ENCODE peak calls at places on chromosomes 5 and 9, in eight cellular contexts. X, K, F, L, C, O, G and V are unnamed samples.

GRCh38 chr9:37471942-37472679 is 6.9 kb upstream of the ZBTB5 start:
- DNase-seq in G (peak), X (peak), C (peak), K (no peak), O (no peak), F (peak), L (no peak), V (no peak)

GRCh38 chr9:77016111-77016525 is 3.3 kb upstream of the FOXB2 start:
- DNase-seq in K (peak), C (no peak), L (no peak), O (no peak), X (no peak), F (no peak), G (peak), V (no peak)

GRCh38 chr9:112278152-112278551 is 55.3 kb downstream of the PTBP3 start:
- DNase-seq in O (no peak), X (no peak), G (peak), C (no peak), F (no peak), K (no peak), L (no peak), V (no peak)

GRCh38 chr5:8879248-8879647 is 666.6 kb downstream of the SEMA5A start:
- DNase-seq in L (no peak), X (no peak), K (no peak), F (no peak), G (no peak), O (no peak), C (no peak), V (no peak)

GRCh38 chr5:113232246-113232645 is 202.5 kb downstream of the TSSK1B start:
- DNase-seq in G (no peak), F (peak), O (no peak), L (no peak), C (no peak), X (no peak), K (no peak), V (no peak)

GRCh38 chr9:130860458-130861316 is 25.6 kb downstream of the ABL1 start:
- DNase-seq in X (peak), K (no peak), L (no peak), F (no peak), C (no peak), O (peak), G (peak), V (no peak)

GRCh38 chr5:30894811-30895210 is 298.7 kb upstream of the CDH6 start:
- DNase-seq in G (no peak), C (no peak), K (no peak), L (no peak), X (no peak), O (no peak), F (no peak), V (no peak)

GRCh38 chr9:129624168-129624759 is 1.7 kb upstream of the NTMT1 start:
- DNase-seq in C (no peak), G (peak), X (peak), O (no peak), K (peak), L (peak), F (no peak), V (peak)

GRCh38 chr9:135602789-135603481 is 36.4 kb downstream of the GLT6D1 start:
- DNase-seq in K (peak), C (peak), F (peak), X (peak), O (no peak), G (peak), L (peak), V (peak)

GRCh38 chr5:170811719-170812118 is 28.2 kb downstream of the GABRP start:
- DNase-seq in L (no peak), K (no peak), F (no peak), O (no peak), C (no peak), X (no peak), G (no peak), V (no peak)

GRCh38 chr5:170805666-170806065 is 22.1 kb downstream of the GABRP start:
- DNase-seq in O (no peak), X (no peak), L (no peak), K (no peak), C (no peak), F (no peak), G (no peak), V (no peak)

GRCh38 chr5:170813231-170813630 is 29.7 kb downstream of the GABRP start:
- DNase-seq in F (no peak), K (no peak), O (no peak), X (no peak), G (no peak), L (no peak), C (no peak), V (no peak)

DNA sequence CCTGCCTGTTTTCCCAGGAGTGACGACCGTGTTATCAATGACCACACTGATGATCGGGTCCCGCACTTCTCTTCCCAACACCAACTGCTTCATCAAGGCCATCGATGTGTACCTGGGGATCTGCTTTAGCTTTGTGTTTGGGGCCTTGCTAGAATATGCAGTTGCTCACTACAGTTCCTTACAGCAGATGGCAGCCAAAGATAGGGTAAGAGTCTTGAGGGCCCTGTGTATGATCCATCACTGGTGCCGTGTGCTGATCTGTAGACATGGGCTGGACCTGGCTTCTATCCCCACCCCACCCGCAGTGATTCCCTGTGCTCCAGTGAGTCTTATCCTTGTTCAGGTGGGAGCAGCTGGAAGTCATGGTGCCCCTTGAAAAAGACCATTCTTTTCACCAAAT is 26.0 kb downstream of the GABRP start:
- DNase-seq in O (no peak), K (no peak), G (peak), L (no peak), X (no peak), C (peak), F (peak), V (no peak)
- TF ChIP-seq CTCF in O (no peak), K (no peak), G (peak), L (no peak), X (no peak), C (peak), F (peak), V (no peak)

GRCh38 chr5:62002436-62002835 is 303.6 kb upstream of the KIF2A start:
- DNase-seq in K (no peak), G (no peak), L (no peak), F (no peak), O (no peak), C (no peak), X (no peak), V (no peak)

GRCh38 chr5:62000646-62001045 is 305.4 kb upstream of the KIF2A start:
- DNase-seq in G (no peak), O (no peak), X (no peak), F (no peak), L (no peak), K (no peak), C (no peak), V (no peak)

GRCh38 chr5:61999371-61999770 is 306.6 kb upstream of the KIF2A start:
- DNase-seq in K (no peak), F (peak), G (no peak), L (no peak), C (no peak), X (no peak), O (no peak), V (no peak)

GRCh38 chr5:62005551-62005950 is 300.5 kb upstream of the KIF2A start:
- DNase-seq in X (no peak), G (no peak), O (no peak), C (no peak), L (no peak), K (no peak), F (peak), V (no peak)

DNA sequence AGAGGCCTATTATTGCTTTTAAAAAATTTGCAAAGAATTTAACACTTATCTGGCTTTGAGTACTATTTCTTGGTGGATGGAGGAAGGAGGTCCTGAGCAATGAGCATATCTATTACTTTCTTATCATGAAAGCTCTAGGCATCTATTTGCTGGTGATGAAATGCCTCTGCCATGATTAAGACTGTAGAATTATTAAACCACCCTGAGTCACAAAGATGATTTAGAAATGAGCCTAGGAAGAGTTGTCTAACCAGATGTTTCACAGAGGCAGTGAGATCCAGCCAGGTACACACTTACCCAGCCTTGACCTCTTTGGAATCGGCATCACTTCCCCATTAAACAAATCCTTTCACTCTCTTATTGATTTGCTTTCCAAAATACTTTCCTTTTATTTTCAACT is 304.4 kb upstream of the KIF2A start:
- DNase-seq in X (no peak), K (no peak), F (peak), C (no peak), O (no peak), G (no peak), L (no peak), V (no peak)
- TF ChIP-seq CTCF in X (no peak), K (no peak), F (no peak), C (no peak), O (no peak), G (no peak), L (no peak), V (no peak)

DNA sequence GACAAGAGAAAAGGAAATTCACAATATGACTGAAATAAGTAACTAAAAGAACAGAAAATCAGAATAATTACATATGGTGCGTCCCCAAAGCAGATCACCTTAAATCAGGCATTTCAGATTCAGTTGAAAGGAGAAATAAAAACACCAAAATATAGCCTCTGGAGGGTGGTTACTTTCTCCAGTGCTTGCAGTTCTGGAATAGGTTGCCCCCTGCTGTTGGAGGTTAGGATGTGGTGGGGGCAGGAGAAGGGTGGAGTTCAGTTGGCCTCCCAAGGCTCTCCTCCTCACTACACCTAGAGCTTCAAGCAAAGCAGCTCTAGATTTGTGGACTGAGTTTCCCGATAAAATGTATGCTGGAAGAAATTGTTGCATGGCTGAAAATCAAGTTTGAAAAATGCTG is 338.2 kb upstream of the TLE4 start:
- DNase-seq in G (peak), F (peak), K (peak), C (peak), X (no peak), L (no peak), O (no peak), V (peak)
- TF ChIP-seq CTCF in G (peak), F (peak), K (peak), C (peak), X (no peak), L (no peak), O (no peak), V (no peak)

GRCh38 chr5:72883850-72884249 is 67.4 kb downstream of the TNPO1 start:
- DNase-seq in O (no peak), G (no peak), L (no peak), K (no peak), X (no peak), C (no peak), F (no peak), V (no peak)

GRCh38 chr5:72882989-72883388 is 66.5 kb downstream of the TNPO1 start:
- DNase-seq in G (no peak), L (no peak), O (no peak), X (no peak), F (no peak), K (no peak), C (no peak), V (no peak)

GRCh38 chr5:72878854-72879253 is 62.4 kb downstream of the TNPO1 start:
- DNase-seq in K (no peak), C (no peak), L (no peak), G (no peak), O (no peak), F (no peak), X (no peak), V (no peak)
- TF ChIP-seq CTCF in K (no peak), C (no peak), L (no peak), G (no peak), O (no peak), F (no peak), X (no peak), V (no peak)

GRCh38 chr5:78291687-78292086 is 2.8 kb downstream of the AP3B1 start:
- DNase-seq in L (no peak), G (no peak), C (no peak), X (no peak), K (no peak), F (no peak), O (no peak), V (no peak)

GRCh38 chr5:78300464-78301045 is 6.1 kb upstream of the AP3B1 start:
- DNase-seq in C (no peak), L (no peak), O (no peak), K (no peak), G (no peak), X (no peak), F (no peak), V (no peak)

GRCh38 chr5:78294250-78295034 is at the start of gene AP3B1:
- DNase-seq in K (peak), F (peak), C (peak), L (peak), G (peak), O (peak), X (peak), V (peak)

GRCh38 chr5:78293856-78294249 is 645 bp downstream of the AP3B1 start:
- DNase-seq in O (no peak), X (no peak), L (no peak), F (peak), C (no peak), K (no peak), G (peak), V (peak)

GRCh38 chr5:78295035-78295961 is 800 bp upstream of the AP3B1 start:
- DNase-seq in X (peak), F (peak), O (peak), K (no peak), C (no peak), L (peak), G (peak), V (peak)
- TF ChIP-seq CTCF in X (peak), F (peak), O (peak), K (peak), C (peak), L (peak), G (peak), V (peak)

GRCh38 chr9:34891386-34891785 is 66.7 kb upstream of the PHF24 start:
- DNase-seq in C (no peak), F (peak), G (no peak), L (no peak), K (no peak), O (no peak), X (no peak), V (no peak)

GRCh38 chr9:34899535-34900158 is 58.4 kb upstream of the PHF24 start:
- DNase-seq in L (peak), O (peak), G (peak), C (peak), F (peak), X (peak), K (peak), V (peak)

GRCh38 chr9:34892886-34893285 is 65.2 kb upstream of the PHF24 start:
- DNase-seq in C (no peak), X (no peak), G (no peak), K (no peak), F (no peak), L (no peak), O (no peak), V (no peak)

GRCh38 chr9:34898846-34899245 is 59.2 kb upstream of the PHF24 start:
- DNase-seq in O (no peak), L (no peak), C (no peak), X (no peak), G (no peak), K (no peak), F (no peak), V (no peak)

GRCh38 chr9:34896112-34896511 is 62.0 kb upstream of the PHF24 start:
- DNase-seq in K (no peak), X (no peak), O (no peak), L (no peak), F (no peak), C (no peak), G (peak), V (no peak)
- TF ChIP-seq CTCF in K (no peak), X (no peak), O (no peak), L (no peak), F (peak), C (no peak), G (peak), V (no peak)

GRCh38 chr5:13821366-13821765 is 123.1 kb downstream of the DNAH5 start:
- DNase-seq in K (no peak), C (no peak), X (no peak), O (no peak), L (no peak), G (no peak), F (no peak), V (no peak)
- TF ChIP-seq CTCF in K (no peak), C (no peak), X (no peak), O (no peak), L (no peak), G (no peak), F (no peak), V (no peak)